ENCODE peak calls at places on chromosomes 5 and 9, in four cellular contexts. One of them, this sample, is unnamed.

GRCh38 chr9:5671711-5672353 is 42.9 kb downstream of the RIC1 start:
- DNase-seq in GM12878: peak
- DNase-seq in HL-60: no peak
- DNase-seq in K562: no peak
- DNase-seq in this sample: no peak

GRCh38 chr5:33903118-33903517 is 11.3 kb upstream of the ADAMTS12 start:
- DNase-seq in GM12878: no peak
- DNase-seq in HL-60: no peak
- DNase-seq in K562: no peak
- DNase-seq in this sample: no peak

GRCh38 chr5:36055984-36056383 is 10.7 kb downstream of the UGT3A2 start:
- DNase-seq in GM12878: no peak
- DNase-seq in HL-60: no peak
- DNase-seq in K562: no peak
- DNase-seq in this sample: no peak

GRCh38 chr9:76576344-76576743 is 117.4 kb downstream of the GCNT1 start:
- DNase-seq in GM12878: peak
- DNase-seq in HL-60: peak
- DNase-seq in K562: no peak
- DNase-seq in this sample: peak

GRCh38 chr9:89878687-89879086 is 273.9 kb downstream of the GADD45G start:
- DNase-seq in GM12878: no peak
- DNase-seq in HL-60: no peak
- DNase-seq in K562: peak
- DNase-seq in this sample: no peak

GRCh38 chr9:91710148-91710547 is 239.9 kb downstream of the ROR2 start:
- DNase-seq in GM12878: no peak
- DNase-seq in HL-60: no peak
- DNase-seq in K562: no peak
- DNase-seq in this sample: no peak

GRCh38 chr9:124366476-124367220 is 48.6 kb downstream of the PSMB7 start:
- DNase-seq in GM12878: no peak
- DNase-seq in HL-60: peak
- DNase-seq in K562: peak
- DNase-seq in this sample: no peak

GRCh38 chr9:123335227-123335985 is 20.6 kb upstream of the CRB2 start:
- DNase-seq in GM12878: no peak
- DNase-seq in HL-60: no peak
- DNase-seq in K562: peak
- DNase-seq in this sample: no peak

GRCh38 chr5:17123785-17124184 is 93.6 kb upstream of the BASP1 start:
- DNase-seq in GM12878: no peak
- DNase-seq in HL-60: peak
- DNase-seq in K562: no peak
- DNase-seq in this sample: no peak

GRCh38 chr9:95286151-95286550 is 31.4 kb downstream of the FANCC start:
- DNase-seq in GM12878: no peak
- DNase-seq in HL-60: no peak
- DNase-seq in K562: no peak
- DNase-seq in this sample: no peak

GRCh38 chr5:135217669-135218485 is 181.2 kb downstream of the MACROH2A1 start:
- DNase-seq in GM12878: no peak
- DNase-seq in HL-60: no peak
- DNase-seq in K562: peak
- DNase-seq in this sample: no peak

GRCh38 chr9:78189461-78189860 is 46.4 kb upstream of the CEP78 start:
- DNase-seq in GM12878: no peak
- DNase-seq in HL-60: no peak
- DNase-seq in K562: no peak
- DNase-seq in this sample: no peak

GRCh38 chr5:50699737-50700136 is 33.3 kb downstream of the PARP8 start:
- DNase-seq in GM12878: no peak
- DNase-seq in HL-60: no peak
- DNase-seq in K562: no peak
- DNase-seq in this sample: no peak

GRCh38 chr5:88281322-88281721 is 12.7 kb upstream of the TMEM161B start:
- DNase-seq in GM12878: no peak
- DNase-seq in HL-60: no peak
- DNase-seq in K562: no peak
- DNase-seq in this sample: no peak

GRCh38 chr9:20512106-20512505 is 110.2 kb downstream of the MLLT3 start:
- DNase-seq in GM12878: no peak
- DNase-seq in HL-60: no peak
- DNase-seq in K562: no peak
- DNase-seq in this sample: no peak

GRCh38 chr9:14573319-14573718 is 119.9 kb downstream of the ZDHHC21 start:
- DNase-seq in GM12878: no peak
- DNase-seq in HL-60: no peak
- DNase-seq in K562: no peak
- DNase-seq in this sample: no peak

GRCh38 chr5:98656106-98656795 is 117.2 kb upstream of the RGMB start:
- DNase-seq in GM12878: no peak
- DNase-seq in HL-60: no peak
- DNase-seq in K562: no peak
- DNase-seq in this sample: no peak

GRCh38 chr9:109117856-109118801 is 1.6 kb downstream of the TMEM245 start:
- DNase-seq in GM12878: no peak
- DNase-seq in HL-60: peak
- DNase-seq in K562: peak
- DNase-seq in this sample: no peak

GRCh38 chr5:131196331-131196730 is 25.6 kb downstream of the LYRM7 start:
- DNase-seq in GM12878: no peak
- DNase-seq in HL-60: no peak
- DNase-seq in K562: no peak
- DNase-seq in this sample: no peak

GRCh38 chr5:99088309-99088708 is 159.5 kb upstream of the CHD1 start:
- DNase-seq in GM12878: no peak
- DNase-seq in HL-60: no peak
- DNase-seq in K562: peak
- DNase-seq in this sample: no peak

GRCh38 chr5:82628364-82628910 is 350.3 kb upstream of the RPS23 start:
- DNase-seq in GM12878: no peak
- DNase-seq in HL-60: no peak
- DNase-seq in K562: no peak
- DNase-seq in this sample: no peak

GRCh38 chr5:1509346-1510085 is 14.2 kb downstream of the LPCAT1 start:
- DNase-seq in GM12878: no peak
- DNase-seq in HL-60: no peak
- DNase-seq in K562: no peak
- DNase-seq in this sample: no peak

GRCh38 chr9:89368550-89368949 is 50.2 kb downstream of the SECISBP2 start:
- DNase-seq in GM12878: no peak
- DNase-seq in HL-60: no peak
- DNase-seq in K562: no peak
- DNase-seq in this sample: no peak

GRCh38 chr9:2691626-2692025 is 25.7 kb upstream of the KCNV2 start:
- DNase-seq in GM12878: no peak
- DNase-seq in HL-60: no peak
- DNase-seq in K562: no peak
- DNase-seq in this sample: no peak

GRCh38 chr9:94720846-94721549 is 5.5 kb upstream of the AOPEP start:
- DNase-seq in GM12878: no peak
- DNase-seq in HL-60: no peak
- DNase-seq in K562: no peak
- DNase-seq in this sample: no peak

GRCh38 chr5:150517272-150518152 is 9.6 kb downstream of the NDST1 start:
- DNase-seq in GM12878: no peak
- DNase-seq in HL-60: no peak
- DNase-seq in K562: peak
- DNase-seq in this sample: no peak
- TF ChIP-seq SPI1 in GM12878: no peak
- TF ChIP-seq SPI1 in HL-60: no peak
- TF ChIP-seq SPI1 in K562: no peak
- TF ChIP-seq SPI1 in this sample: no peak

GRCh38 chr5:173468821-173469251 is 140.6 kb upstream of the STC2 start:
- DNase-seq in GM12878: no peak
- DNase-seq in HL-60: no peak
- DNase-seq in K562: no peak
- DNase-seq in this sample: no peak
- TF ChIP-seq POLR2AphosphoS5 in GM12878: no peak
- TF ChIP-seq POLR2AphosphoS5 in HL-60: no peak
- TF ChIP-seq POLR2AphosphoS5 in K562: no peak
- TF ChIP-seq POLR2AphosphoS5 in this sample: no peak

GRCh38 chr9:27393054-27393846 is 96.3 kb upstream of the EQTN start:
- DNase-seq in GM12878: no peak
- DNase-seq in HL-60: no peak
- DNase-seq in K562: no peak
- DNase-seq in this sample: no peak

GRCh38 chr9:27394826-27395201 is 97.9 kb upstream of the EQTN start:
- DNase-seq in GM12878: no peak
- DNase-seq in HL-60: no peak
- DNase-seq in K562: no peak
- DNase-seq in this sample: no peak

GRCh38 chr9:27392451-27392850 is 95.5 kb upstream of the EQTN start:
- DNase-seq in GM12878: no peak
- DNase-seq in HL-60: no peak
- DNase-seq in K562: no peak
- DNase-seq in this sample: no peak

GRCh38 chr9:27394154-27394825 is 97.3 kb upstream of the EQTN start:
- DNase-seq in GM12878: no peak
- DNase-seq in HL-60: no peak
- DNase-seq in K562: no peak
- DNase-seq in this sample: no peak

GRCh38 chr9:27395484-27395921 is 98.6 kb upstream of the EQTN start:
- DNase-seq in GM12878: no peak
- DNase-seq in HL-60: no peak
- DNase-seq in K562: no peak
- DNase-seq in this sample: no peak
- TF ChIP-seq SPI1 in GM12878: no peak
- TF ChIP-seq SPI1 in HL-60: no peak
- TF ChIP-seq SPI1 in K562: no peak
- TF ChIP-seq SPI1 in this sample: no peak

GRCh38 chr9:116174347-116174746 is 20.8 kb downstream of the PAPPA start:
- DNase-seq in GM12878: no peak
- DNase-seq in HL-60: no peak
- DNase-seq in K562: no peak
- DNase-seq in this sample: no peak

GRCh38 chr9:116181853-116182610 is 28.4 kb downstream of the PAPPA start:
- DNase-seq in GM12878: no peak
- DNase-seq in HL-60: no peak
- DNase-seq in K562: no peak
- DNase-seq in this sample: no peak

GRCh38 chr9:116175616-116176015 is 22.0 kb downstream of the PAPPA start:
- DNase-seq in GM12878: no peak
- DNase-seq in HL-60: no peak
- DNase-seq in K562: no peak
- DNase-seq in this sample: no peak

DNA sequence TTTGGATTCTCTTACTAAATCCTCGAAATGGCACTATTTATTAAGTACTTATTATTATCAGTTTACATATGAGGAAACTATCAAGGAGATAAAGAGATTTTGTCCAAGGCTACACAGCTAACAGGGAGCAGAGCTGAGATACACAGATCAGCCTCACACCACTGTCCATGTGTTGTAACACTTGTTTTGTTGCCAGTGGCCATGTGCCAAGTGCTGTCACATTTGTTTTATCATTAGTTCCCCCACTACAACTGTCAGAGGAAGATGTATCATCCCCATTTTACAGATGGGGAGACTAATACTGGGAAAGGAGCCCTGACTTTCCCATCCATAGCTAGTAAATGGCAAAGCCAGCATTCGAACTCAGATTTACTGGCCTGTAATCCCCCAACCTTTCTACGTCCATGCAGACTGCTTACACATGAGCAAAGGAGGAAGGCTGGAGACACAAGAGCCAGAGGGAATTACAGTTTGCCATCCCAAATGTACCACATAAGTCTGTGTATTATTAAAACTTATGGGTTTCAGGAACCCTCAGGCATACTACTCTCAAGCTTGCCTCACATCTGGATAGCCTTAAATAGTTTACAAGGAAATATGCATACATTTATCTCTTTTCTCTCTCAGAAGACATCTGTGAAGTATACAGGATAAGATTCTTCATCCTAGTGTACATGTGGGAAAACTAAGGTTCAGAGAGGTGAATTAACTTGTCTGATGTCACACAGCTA is 25.1 kb downstream of the PAPPA start:
- DNase-seq in GM12878: no peak
- DNase-seq in HL-60: no peak
- DNase-seq in K562: no peak
- DNase-seq in this sample: no peak
- TF ChIP-seq POLR2AphosphoS5 in GM12878: no peak
- TF ChIP-seq POLR2AphosphoS5 in HL-60: no peak
- TF ChIP-seq POLR2AphosphoS5 in K562: no peak
- TF ChIP-seq POLR2AphosphoS5 in this sample: no peak

DNA sequence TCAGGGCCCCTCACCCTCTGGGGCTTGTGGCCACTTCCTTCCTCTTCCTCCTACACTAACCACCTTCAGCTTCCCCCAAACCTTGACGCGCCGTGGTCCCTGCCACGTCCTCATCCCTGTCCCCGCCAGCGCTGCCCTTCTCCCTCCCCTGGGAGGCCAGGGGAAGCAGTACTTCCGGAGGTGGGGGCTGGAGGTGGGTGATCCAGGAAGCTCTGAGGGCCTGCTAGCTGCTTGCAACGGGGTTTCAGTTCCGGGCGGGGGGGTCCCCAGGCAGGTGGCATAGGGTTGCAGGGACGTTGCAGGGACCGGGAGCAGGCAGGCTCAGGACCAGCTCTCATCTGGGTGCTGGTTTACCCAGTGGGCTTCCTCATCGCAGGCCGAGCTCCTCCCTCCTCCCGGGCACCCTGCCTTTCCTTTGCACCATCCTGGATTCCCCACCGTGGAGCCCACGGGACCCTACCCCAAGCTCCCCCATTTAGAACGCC is 70.0 kb downstream of the RXRA start:
- DNase-seq in GM12878: peak
- DNase-seq in HL-60: peak
- DNase-seq in K562: no peak
- DNase-seq in this sample: peak
- TF ChIP-seq SPI1 in GM12878: peak
- TF ChIP-seq SPI1 in HL-60: peak
- TF ChIP-seq SPI1 in K562: no peak
- TF ChIP-seq SPI1 in this sample: peak

This sample was measured in GM12891.